ENCODE peak calls at places on chromosomes 7 and 10, in six cellular contexts. K is stimulated activated CD8-positive, alpha-beta memory T cell treated with anti-CD3 and anti-CD28 coated beads, Interleukin-15, amount 100 ng/mL, for 24 hours; N is AG04450; M is stimulated activated CD4-positive, alpha-beta T cell treated with anti-CD3 and anti-CD28 coated beads, Interleukin-2, amount 100 ng/mL, for 24 hours; H is aorta; W is astrocyte of the spinal cord. B is an unnamed sample.

GRCh38 chr7:106501605-106502580 is 159.1 kb downstream of the CCDC71L start:
- DNase-seq in K (no peak), N (no peak), M (no peak), H (no peak), W (no peak), B (no peak)

GRCh38 chr7:90681336-90682019 is 85.4 kb downstream of the CDK14 start:
- DNase-seq in K (no peak), N (no peak), M (no peak), H (no peak), W (peak; percentile 69), B (no peak)

GRCh38 chr7:144133307-144133706 is 10.3 kb downstream of the OR2A14 start:
- DNase-seq in K (no peak), N (no peak), M (no peak), H (no peak), W (no peak), B (no peak)

GRCh38 chr7:112398534-112398933 is 51.7 kb upstream of the IFRD1 start:
- DNase-seq in K (no peak), N (no peak), M (no peak), H (no peak), W (no peak), B (no peak)

GRCh38 chr7:119984247-119984646 is 288.7 kb upstream of the KCND2 start:
- DNase-seq in K (no peak), N (no peak), M (no peak), H (no peak), W (no peak), B (no peak)

GRCh38 chr10:3728563-3728962 is 56.4 kb downstream of the KLF6 start:
- DNase-seq in K (no peak), N (no peak), M (no peak), H (no peak), W (no peak), B (no peak)

GRCh38 chr7:28937103-28937502 is 21.0 kb downstream of the TRIL start:
- DNase-seq in K (no peak), N (no peak), M (no peak), H (no peak), W (no peak), B (no peak)

GRCh38 chr10:78291733-78292132 is 258.1 kb downstream of the RPS24 start:
- DNase-seq in K (no peak), N (no peak), M (no peak), H (no peak), W (no peak), B (peak; percentile 55)

GRCh38 chr10:22657028-22657427 is 57.4 kb downstream of the PIP4K2A start:
- DNase-seq in K (no peak), N (no peak), M (no peak), H (no peak), W (no peak), B (no peak)